ENCODE peak calls at places on chromosomes 1 and 21, in five cellular contexts. B is H9, D is neuronal stem cell, H is H1, G is mesenchymal stem cell. Q is an unnamed sample.

GRCh38 chr1:12409676-12410075 is 179.8 kb downstream of the VPS13D start:
- DNase-seq in B (no peak), D (no peak), H (no peak), G (no peak), Q (no peak)

GRCh38 chr1:203702130-203702577 is 62.8 kb upstream of the LAX1 start:
- DNase-seq in B (peak; percentile 66), D (peak; percentile 84), H (peak; percentile 90), G (peak; percentile 53), Q (peak; percentile 65)

GRCh38 chr1:180540697-180541594 is 17.8 kb upstream of the OVAAL start:
- DNase-seq in B (no peak), D (no peak), H (no peak), G (no peak), Q (no peak)

GRCh38 chr1:154697710-154698109 is 89.7 kb upstream of the ADAR start:
- DNase-seq in B (no peak), D (no peak), H (no peak), G (peak; percentile 31), Q (no peak)

GRCh38 chr1:155396874-155397476 is 76.3 kb downstream of the RUSC1 start:
- DNase-seq in B (no peak), D (no peak), H (peak; percentile 32), G (no peak), Q (no peak)

GRCh38 chr1:50123071-50123470 is 14.4 kb downstream of the ELAVL4 start:
- DNase-seq in B (no peak), D (no peak), H (no peak), G (no peak), Q (no peak)

GRCh38 chr1:219990782-219991510 is 55.4 kb downstream of the EPRS1 start:
- DNase-seq in B (no peak), D (peak; percentile 2), H (no peak), G (peak; percentile 61), Q (peak; percentile 42)

GRCh38 chr1:53585116-53585515 is 125.9 kb downstream of the DMRTB1 start:
- DNase-seq in B (peak; percentile 2), D (no peak), H (no peak), G (peak; percentile 86), Q (no peak)

GRCh38 chr1:165073402-165074007 is 283.0 kb downstream of the LMX1A start:
- DNase-seq in B (peak; percentile 52), D (peak; percentile 47), H (no peak), G (peak; percentile 60), Q (peak; percentile 77)

GRCh38 chr1:151309851-151310323 is 17.3 kb downstream of the PI4KB start:
- DNase-seq in B (peak; percentile 53), D (no peak), H (no peak), G (peak; percentile 94), Q (no peak)

GRCh38 chr21:45393021-45393420 is 11.9 kb upstream of the COL18A1 start:
- DNase-seq in B (no peak), D (no peak), H (no peak), G (no peak), Q (no peak)

GRCh38 chr21:44780767-44781459 is 20.7 kb downstream of the UBE2G2 start:
- DNase-seq in B (no peak), D (no peak), H (no peak), G (no peak), Q (no peak)

GRCh38 chr1:59079434-59080135 is 217.3 kb upstream of the FGGY start:
- DNase-seq in B (no peak), D (no peak), H (no peak), G (no peak), Q (no peak)

GRCh38 chr1:51915958-51916357 is 37.4 kb upstream of the NRDC start:
- DNase-seq in B (no peak), D (no peak), H (no peak), G (no peak), Q (no peak)

GRCh38 chr1:31155216-31155806 is 84.4 kb downstream of the NKAIN1 start:
- DNase-seq in B (peak; percentile 80), D (peak; percentile 62), H (peak; percentile 90), G (peak; percentile 65), Q (no peak)

GRCh38 chr1:206143537-206144155 is 26.5 kb upstream of the AVPR1B start:
- DNase-seq in B (no peak), D (no peak), H (no peak), G (no peak), Q (no peak)

GRCh38 chr21:36973986-36974850 is 7.7 kb upstream of the HLCS start:
- DNase-seq in B (no peak), D (no peak), H (no peak), G (no peak), Q (no peak)

GRCh38 chr1:228978486-228979324 is 243.4 kb downstream of the RHOU start:
- DNase-seq in B (peak; percentile 28), D (no peak), H (no peak), G (no peak), Q (peak; percentile 35)

GRCh38 chr1:154943649-154944421 is 7.3 kb upstream of the PMVK start:
- DNase-seq in B (peak; percentile 60), D (peak; percentile 44), H (peak; percentile 73), G (peak; percentile 51), Q (no peak)

GRCh38 chr1:48198970-48199369 is 23.5 kb upstream of the SLC5A9 start:
- DNase-seq in B (no peak), D (no peak), H (no peak), G (no peak), Q (no peak)

DNA sequence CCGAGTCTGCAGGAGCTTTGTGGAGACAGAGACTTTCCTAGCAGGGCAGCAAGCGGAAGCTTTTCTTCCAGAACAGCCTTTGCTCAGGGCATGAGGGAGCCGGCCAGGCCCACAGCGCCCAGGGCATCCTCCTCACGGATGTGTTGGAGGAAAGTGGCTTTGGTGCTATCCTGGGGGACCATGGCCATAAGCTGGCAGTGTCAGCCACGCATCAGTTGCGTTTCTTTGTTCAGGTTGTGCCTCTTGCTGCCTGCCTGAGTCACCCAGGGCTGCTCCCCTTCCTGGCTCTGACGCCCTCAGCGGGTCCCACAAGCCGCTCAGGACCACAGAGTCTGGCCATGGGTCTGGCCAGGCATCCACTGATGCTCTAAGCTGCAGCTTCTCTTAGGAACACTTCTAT is 39.6 kb upstream of the PRSS38 start:
- DNase-seq in B (no peak), D (no peak), H (no peak), G (peak; percentile 14), Q (no peak)
- H3K4me1 ChIP-seq in B (no peaks in the 10 kb centered on the region), D (peaks cover 10% of the 10 kb centered on the region), H (no peaks in the 10 kb centered on the region), G (peaks cover 54% of the 10 kb centered on the region), Q (peaks cover 29% of the 10 kb centered on the region)

GRCh38 chr1:241591317-241591716 is 48.9 kb downstream of the CHML start:
- DNase-seq in B (no peak), D (no peak), H (no peak), G (peak; percentile 78), Q (peak; percentile 98)

GRCh38 chr1:241591736-241592135 is 48.4 kb downstream of the CHML start:
- DNase-seq in B (no peak), D (no peak), H (no peak), G (no peak), Q (no peak)

GRCh38 chr1:241589524-241589923 is 50.6 kb downstream of the CHML start:
- DNase-seq in B (no peak), D (no peak), H (no peak), G (no peak), Q (peak; percentile 50)

GRCh38 chr1:241592273-241592958 is 47.8 kb downstream of the CHML start:
- DNase-seq in B (no peak), D (no peak), H (no peak), G (peak; percentile 51), Q (peak; percentile 52)

DNA sequence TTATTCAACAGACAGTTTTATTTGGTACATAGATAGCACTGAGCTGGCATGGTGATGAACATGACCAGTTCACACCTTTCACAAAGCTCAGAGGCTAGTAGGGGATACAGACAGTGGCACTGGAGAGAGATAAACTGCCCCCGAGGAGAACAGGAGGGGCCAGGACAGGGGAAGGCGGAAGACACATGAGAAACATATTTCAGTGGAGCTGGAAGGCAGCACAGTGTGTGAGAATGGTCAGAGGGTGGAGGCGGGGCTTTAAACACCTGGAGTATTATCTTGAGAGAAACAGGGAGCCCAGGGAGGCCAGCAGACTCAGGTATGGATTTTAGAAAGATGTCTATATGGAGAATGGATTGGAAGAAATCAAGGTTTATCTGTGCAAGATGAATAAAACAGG is 49.4 kb downstream of the CHML start:
- DNase-seq in B (no peak), D (no peak), H (no peak), G (no peak), Q (no peak)
- H2BK12ac ChIP-seq in B (no peak overlapping the region), D (no peak overlapping the region), H (no peak overlapping the region), G (no peak overlapping the region), Q (peak overlapping the region; percentile 78)

GRCh38 chr1:20477355-20478071 is 8.5 kb downstream of the CAMK2N1 start:
- DNase-seq in B (no peak), D (no peak), H (no peak), G (peak; percentile 60), Q (no peak)
- H3K4me1 ChIP-seq in B (peaks cover 11% of the 10 kb centered on the region), D (peaks cover 32% of the 10 kb centered on the region), H (peaks cover 21% of the 10 kb centered on the region), G (peaks cover 54% of the 10 kb centered on the region), Q (peaks cover 20% of the 10 kb centered on the region)

GRCh38 chr21:43696214-43696613 is 22.7 kb upstream of the PDXK start:
- DNase-seq in B (no peak), D (no peak), H (no peak), G (no peak), Q (no peak)

GRCh38 chr21:43692949-43693348 is 26.0 kb upstream of the PDXK start:
- DNase-seq in B (no peak), D (no peak), H (no peak), G (no peak), Q (no peak)

GRCh38 chr21:43691801-43692200 is 27.1 kb upstream of the PDXK start:
- DNase-seq in B (no peak), D (no peak), H (no peak), G (no peak), Q (no peak)

GRCh38 chr21:43693981-43694380 is 24.9 kb upstream of the PDXK start:
- DNase-seq in B (no peak), D (no peak), H (no peak), G (no peak), Q (no peak)

DNA sequence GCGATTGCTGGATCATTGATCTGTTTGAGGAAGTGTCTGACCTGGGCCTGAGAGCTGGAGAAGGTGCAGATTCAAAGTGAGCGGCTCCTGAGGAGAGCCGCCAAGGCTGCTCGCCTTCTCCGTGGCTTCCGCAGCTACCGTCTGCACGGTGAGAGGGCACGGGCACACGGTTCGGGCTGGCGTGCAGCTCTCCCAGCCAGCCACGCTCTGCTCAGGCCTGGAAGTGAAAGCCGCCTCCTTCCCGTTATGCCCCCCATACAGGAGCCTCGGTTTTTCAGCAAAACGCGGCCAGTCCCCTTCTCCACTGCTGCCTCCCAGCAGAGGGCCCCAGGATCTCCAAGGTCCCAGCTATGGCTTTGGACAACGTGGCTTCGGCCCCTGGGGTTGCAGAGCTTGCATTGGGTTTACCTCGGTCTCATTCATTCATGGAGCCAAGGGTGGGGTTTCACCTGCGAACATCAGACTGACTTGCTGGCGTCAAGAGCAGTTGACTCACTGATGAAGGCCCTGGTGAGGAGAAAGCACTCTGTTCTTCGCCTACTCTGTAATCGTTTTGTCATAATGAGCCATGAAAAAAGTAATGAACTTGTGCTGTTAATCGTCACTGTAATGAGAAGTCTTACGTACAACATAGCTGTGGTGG is 24.4 kb upstream of the PDXK start:
- DNase-seq in B (no peak), D (no peak), H (no peak), G (no peak), Q (no peak)
- H2BK12ac ChIP-seq in B (no peak overlapping the region), D (no peak overlapping the region), H (no peak overlapping the region), G (no peak overlapping the region), Q (no peak overlapping the region)

GRCh38 chr1:197677752-197678295 is 97.5 kb downstream of the DENND1B start:
- DNase-seq in B (no peak), D (no peak), H (no peak), G (no peak), Q (no peak)
- H3K4me1 ChIP-seq in B (no peaks in the 10 kb centered on the region), D (peaks cover 6% of the 10 kb centered on the region), H (no peaks in the 10 kb centered on the region), G (no peaks in the 10 kb centered on the region), Q (no peaks in the 10 kb centered on the region)

GRCh38 chr1:3551711-3552110 is 59.6 kb downstream of the MEGF6 start:
- DNase-seq in B (no peak), D (no peak), H (no peak), G (no peak), Q (no peak)
- H2BK12ac ChIP-seq in B (no peak overlapping the region), D (no peak overlapping the region), H (no peak overlapping the region), G (no peak overlapping the region), Q (no peak overlapping the region)

Q was measured in trophoblast cell.